ENCODE peak calls at places on chromosomes 12 and 14, in four cellular contexts. U is ovary, M is HepG2, S is stomach. R is an unnamed sample.

GRCh38 chr12:44511289-44511688 is 364.8 kb downstream of the NELL2 start:
- DNase-seq in S (no peak), U (no peak), M (no peak), R (no peak)

GRCh38 chr14:64209428-64210165 is 84.6 kb downstream of the ESR2 start:
- DNase-seq in U (peak), M (no peak), S (no peak), R (no peak)

GRCh38 chr14:50620341-50620740 is 47.8 kb downstream of the SAV1 start:
- DNase-seq in M (no peak), U (no peak), S (no peak), R (no peak)

GRCh38 chr12:2652011-2652400 is 142.8 kb upstream of the FKBP4 start:
- DNase-seq in M (no peak), U (no peak), S (no peak), R (no peak)

GRCh38 chr14:77458249-77458950 is 507 bp downstream of the AHSA1 start:
- DNase-seq in U (no peak), M (peak), S (peak), R (peak)

GRCh38 chr14:27386391-27386790 is 788.6 kb upstream of the NOVA1 start:
- DNase-seq in M (no peak), U (no peak), S (no peak), R (no peak)

GRCh38 chr14:30214456-30215090 is 286.9 kb upstream of the PRKD1 start:
- DNase-seq in U (no peak), M (peak), S (no peak), R (peak)

GRCh38 chr12:88868062-88868461 is 287.8 kb upstream of the KITLG start:
- DNase-seq in S (no peak), U (no peak), M (no peak), R (no peak)

GRCh38 chr14:105911006-105911847 is 384.8 kb downstream of the TMEM121 start:
- DNase-seq in S (no peak), U (no peak), M (no peak), R (no peak)

GRCh38 chr14:79467837-79468236 is 743.5 kb downstream of the DIO2 start:
- DNase-seq in M (no peak), S (no peak), U (no peak), R (no peak)

GRCh38 chr12:3107954-3108353 is 30.8 kb downstream of the TSPAN9 start:
- DNase-seq in S (no peak), U (no peak), M (no peak), R (no peak)

GRCh38 chr14:102605026-102605425 is 12.6 kb downstream of the RCOR1 start:
- DNase-seq in S (no peak), M (no peak), U (no peak), R (no peak)

GRCh38 chr12:122846622-122847515 is 11.6 kb downstream of the HIP1R start:
- DNase-seq in S (no peak), U (no peak), M (no peak), R (peak)

GRCh38 chr14:90426663-90427062 is 29.8 kb downstream of the CALM1 start:
- DNase-seq in U (no peak), S (peak), M (no peak), R (peak)

GRCh38 chr12:47311514-47311913 is 231.8 kb upstream of the AMIGO2 start:
- DNase-seq in S (no peak), U (no peak), M (no peak), R (no peak)

GRCh38 chr12:116708826-116709756 is 28.8 kb downstream of the SPRING1 start:
- DNase-seq in S (peak), U (peak), M (peak), R (peak)

GRCh38 chr12:64160718-64161060 is 61.4 kb downstream of the KICS2 start:
- DNase-seq in U (no peak), M (no peak), S (no peak), R (no peak)

GRCh38 chr12:30047499-30048262 is 263.9 kb upstream of the TMTC1 start:
- DNase-seq in U (no peak), S (no peak), M (no peak), R (no peak)

DNA sequence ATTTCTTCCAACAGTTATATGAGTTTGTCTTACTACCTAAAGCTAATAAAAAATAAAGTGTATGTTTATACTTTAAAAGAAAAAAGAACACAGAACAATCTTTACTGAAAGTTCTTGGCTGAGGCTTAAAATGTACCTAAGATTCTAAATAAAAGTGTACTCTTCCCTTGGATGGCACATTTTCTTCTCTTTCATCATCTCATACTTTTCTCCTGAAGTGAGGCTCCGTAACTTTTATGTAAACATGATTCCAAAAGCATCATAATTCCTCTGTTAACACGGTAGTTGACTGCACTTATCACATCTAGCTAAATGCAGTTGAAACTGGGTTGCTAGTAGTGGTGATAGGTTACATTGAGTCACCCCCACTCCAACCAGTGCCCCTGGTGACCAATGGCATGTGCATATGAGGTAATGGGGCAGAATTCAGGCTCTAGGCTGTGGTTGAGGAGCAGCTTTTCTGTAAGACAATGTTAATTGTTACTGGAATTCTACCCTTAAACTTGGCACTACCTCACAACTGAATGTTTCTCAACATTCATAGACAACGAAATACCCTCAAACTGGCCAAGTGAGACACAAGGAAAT is 38.4 kb downstream of the WASHC3 start:
- DNase-seq in S (no peak), U (no peak), M (no peak), R (no peak)
- TF ChIP-seq EP300 in S (no peak), U (no peak), M (no peak), R (no peak)

GRCh38 chr12:212799-213526 is 994 bp downstream of the SLC6A12 start:
- DNase-seq in M (peak), S (peak), U (peak), R (peak)
- TF ChIP-seq EP300 in M (peak), S (no peak), U (no peak), R (no peak)

DNA sequence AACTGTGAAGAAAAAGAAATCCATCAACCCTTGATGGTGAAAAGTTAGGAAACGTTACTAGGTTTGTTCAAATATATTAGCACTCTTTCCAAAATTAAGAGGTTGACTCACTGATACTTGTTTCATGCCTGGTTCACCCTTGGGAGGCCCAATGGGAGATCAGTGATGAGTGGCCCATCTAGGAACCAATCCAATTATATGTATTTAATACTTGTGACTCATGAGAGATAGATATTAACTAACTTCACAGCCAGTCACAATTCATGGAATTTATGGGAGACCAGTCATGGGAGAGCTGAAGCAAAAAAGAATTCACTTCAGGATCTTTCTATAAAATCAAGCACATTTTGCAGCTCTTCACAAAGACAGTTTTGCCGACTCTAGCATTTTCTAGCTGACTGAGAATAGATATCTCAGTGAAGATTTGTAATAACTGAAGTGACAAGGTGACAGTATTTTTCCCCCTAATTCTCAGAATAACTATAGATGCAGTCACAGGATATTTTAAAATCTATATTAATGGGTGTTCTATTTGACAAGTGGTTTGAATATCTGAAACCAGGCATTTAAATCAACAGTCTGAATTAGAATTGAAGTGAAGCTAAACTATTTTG is 230.2 kb downstream of the EPS8 start:
- DNase-seq in S (no peak), M (no peak), U (no peak), R (no peak)
- TF ChIP-seq EP300 in S (no peak), M (no peak), U (no peak), R (no peak)

DNA sequence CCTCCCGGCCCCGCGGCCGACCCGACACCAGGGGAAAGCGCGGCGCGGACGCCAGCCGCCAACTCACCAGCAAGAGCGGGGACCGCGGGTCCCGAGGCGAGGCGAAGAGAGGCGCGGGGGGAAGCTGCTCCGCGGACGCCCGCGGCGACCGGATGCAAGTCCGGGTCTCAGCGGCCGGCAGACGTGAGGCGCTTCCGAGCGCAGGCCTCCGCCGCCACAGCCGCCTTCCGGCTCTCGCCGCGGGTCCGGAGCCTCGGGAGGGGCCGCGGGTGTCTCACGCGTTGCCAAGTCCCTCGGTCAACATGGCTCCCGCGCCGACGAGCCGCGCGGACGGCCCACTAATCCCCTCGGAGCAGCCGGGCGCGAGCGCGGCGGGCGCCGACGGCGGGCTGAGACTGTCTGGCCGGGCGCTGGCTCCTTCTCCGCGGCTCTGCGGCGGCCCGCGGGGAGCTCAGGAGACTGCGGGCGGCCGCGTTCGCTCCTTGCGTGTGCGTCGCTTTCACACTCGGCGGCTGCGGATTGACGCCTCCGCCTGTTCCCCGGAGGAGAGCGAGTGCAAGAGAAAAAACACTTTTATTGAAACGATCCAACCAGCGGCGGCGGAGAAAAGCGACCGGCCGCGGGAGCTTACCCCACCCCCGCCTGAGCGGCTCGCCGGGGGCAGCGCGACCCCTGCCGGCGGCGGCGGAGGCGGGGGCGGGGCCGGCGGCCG is at the start of gene CDK17:
- DNase-seq in S (peak), M (peak), U (peak), R (peak)
- TF ChIP-seq EP300 in S (no peak), M (no peak), U (no peak), R (peak)

DNA sequence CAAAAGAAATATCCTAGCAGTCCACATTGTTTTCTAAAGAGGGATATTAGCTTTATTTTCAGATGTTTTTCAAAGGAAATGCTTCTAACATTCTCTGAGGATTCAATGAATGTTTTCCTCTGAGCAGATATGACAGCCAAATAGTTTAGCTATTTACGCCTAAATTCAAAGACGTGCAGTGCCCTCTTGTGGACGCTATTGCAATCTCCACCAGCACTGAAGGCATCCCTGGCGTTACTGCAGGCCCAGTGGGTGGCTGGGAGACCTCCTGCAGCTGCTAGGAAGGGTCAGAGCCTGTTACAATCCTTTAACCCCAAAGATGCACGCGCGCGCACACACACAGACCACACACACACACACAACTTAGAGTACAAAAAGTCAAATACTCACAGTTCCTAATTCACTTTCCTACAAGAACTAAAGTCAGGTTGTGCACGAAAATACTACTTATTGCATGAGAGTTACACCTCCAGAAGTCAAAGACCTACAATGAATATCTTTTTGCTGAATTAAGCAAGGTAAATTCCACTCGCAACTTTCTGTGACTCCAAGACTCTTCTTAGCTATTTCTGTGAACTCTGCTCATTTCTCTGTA is 589.3 kb upstream of the TMEM132C start:
- DNase-seq in U (peak), M (peak), S (peak), R (peak)
- TF ChIP-seq EP300 in U (no peak), M (no peak), S (no peak), R (no peak)

GRCh38 chr14:53147208-53147607 is 5.9 kb downstream of the DDHD1 start:
- DNase-seq in M (no peak), S (no peak), U (no peak), R (no peak)

GRCh38 chr14:53147893-53148292 is 5.2 kb downstream of the DDHD1 start:
- DNase-seq in S (no peak), U (no peak), M (no peak), R (no peak)

GRCh38 chr14:53146739-53147138 is 6.4 kb downstream of the DDHD1 start:
- DNase-seq in M (no peak), S (no peak), U (no peak), R (no peak)

GRCh38 chr14:53149656-53150319 is 3.3 kb downstream of the DDHD1 start:
- DNase-seq in M (no peak), U (no peak), S (no peak), R (no peak)

DNA sequence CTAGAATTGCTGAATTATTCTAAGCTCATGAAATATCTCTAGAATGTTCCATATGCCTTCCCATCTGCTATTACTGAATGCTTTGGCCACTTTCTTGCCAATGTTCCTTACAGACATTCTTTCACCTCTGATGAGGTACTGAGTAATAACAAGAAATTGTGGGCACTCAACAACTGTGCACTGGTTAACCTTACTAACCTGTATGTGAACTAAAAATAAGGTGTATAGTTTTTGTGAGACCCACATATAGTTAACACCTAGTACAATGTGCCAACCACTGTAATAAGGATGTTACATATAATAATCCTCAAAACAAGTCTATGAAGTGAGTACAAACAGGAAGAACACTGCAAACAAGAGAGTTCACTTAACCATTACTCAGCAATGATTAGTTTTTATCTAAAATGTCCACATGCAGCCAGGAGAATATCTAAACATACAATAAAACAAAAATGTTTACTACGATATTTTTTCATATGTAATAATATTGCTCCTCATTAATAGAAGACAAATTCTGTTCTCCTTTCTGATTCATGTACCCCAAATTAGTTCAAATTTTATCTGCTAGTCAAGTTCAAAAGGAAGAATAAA is 4.4 kb downstream of the DDHD1 start:
- DNase-seq in U (no peak), S (no peak), M (no peak), R (no peak)
- TF ChIP-seq EP300 in U (no peak), S (no peak), M (no peak), R (no peak)

DNA sequence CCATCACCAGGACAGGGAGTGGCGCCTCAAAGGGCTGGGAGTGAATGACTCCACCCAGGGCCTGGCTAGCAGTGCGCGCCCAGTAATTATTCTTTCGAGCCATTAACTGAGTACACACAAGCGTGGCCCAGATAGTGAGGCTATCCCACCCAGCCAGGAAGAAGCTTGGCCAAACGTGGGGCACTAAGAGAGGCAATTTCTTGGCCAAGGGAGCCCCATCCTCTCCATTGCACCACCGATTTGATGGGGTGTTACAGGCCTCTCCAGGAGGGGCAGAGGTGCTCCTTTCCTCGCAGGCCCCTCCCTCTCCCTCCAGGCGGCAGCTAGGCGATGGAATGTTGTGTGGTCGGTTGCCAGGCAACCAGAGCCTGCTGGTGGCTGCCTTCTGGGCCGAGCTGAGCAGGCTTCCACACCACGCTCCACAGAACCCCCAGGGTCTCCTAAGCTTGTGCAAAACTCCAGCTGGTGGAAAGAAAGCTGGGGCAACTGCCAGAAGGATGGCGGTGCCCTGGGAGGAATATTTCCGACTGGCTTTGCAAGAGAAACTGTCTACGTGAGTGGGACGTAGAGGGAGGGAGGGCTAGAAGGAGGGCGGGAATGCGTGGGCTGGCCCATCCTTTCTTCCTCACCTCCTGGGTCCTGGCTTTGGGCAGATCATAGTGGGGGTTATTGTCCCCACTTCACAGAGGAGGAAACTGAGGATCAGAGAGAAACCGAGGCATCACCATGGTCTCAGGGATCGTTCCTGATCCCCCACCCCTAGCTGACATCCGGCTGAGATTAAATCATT is at the start of gene CFAP73:
- DNase-seq in S (peak), M (peak), U (peak), R (peak)
- TF ChIP-seq EP300 in S (no peak), M (no peak), U (no peak), R (no peak)